ENCODE peak calls at places on chromosome 1, in seven cellular contexts. N is PC-3, P is cardiac muscle cell, C is HL-60, Y is AG04450, H is fibroblast of pulmonary artery, E is fibroblast of mammary gland. F is an unnamed sample.

GRCh38 chr1:154524881-154525280 is 22.7 kb upstream of the SHE start:
- DNase-seq in N (no peak), P (no peak), C (no peak), Y (no peak), H (no peak), E (no peak), F (no peak)

GRCh38 chr1:39387452-39387851 is 104.0 kb upstream of the BMP8A start:
- DNase-seq in N (peak), P (peak), C (no peak), Y (peak), H (peak), E (peak), F (peak)

GRCh38 chr1:53182111-53182593 is 14.5 kb upstream of the CPT2 start:
- DNase-seq in N (peak), P (peak), C (peak), Y (no peak), H (peak), E (peak), F (peak)

GRCh38 chr1:86757272-86757984 is 53.1 kb downstream of the SH3GLB1 start:
- DNase-seq in N (no peak), P (peak), C (no peak), Y (no peak), H (peak), E (peak), F (no peak)

GRCh38 chr1:225539575-225539974 is 111.7 kb upstream of the LBR start:
- DNase-seq in N (no peak), P (no peak), C (no peak), Y (no peak), H (no peak), E (no peak), F (no peak)

GRCh38 chr1:116881879-116882520 is 27.7 kb upstream of the PTGFRN start:
- DNase-seq in N (peak), P (peak), C (peak), Y (peak), H (peak), E (peak), F (peak)

GRCh38 chr1:178143730-178144343 is 49.9 kb downstream of the RASAL2 start:
- DNase-seq in N (no peak), P (peak), C (no peak), Y (no peak), H (no peak), E (peak), F (no peak)

GRCh38 chr1:58430355-58431335 is 115.9 kb downstream of the OMA1 start:
- DNase-seq in N (no peak), P (no peak), C (no peak), Y (no peak), H (no peak), E (no peak), F (no peak)

GRCh38 chr1:241022366-241022765 is 334.6 kb downstream of the RGS7 start:
- DNase-seq in N (peak), P (no peak), C (no peak), Y (no peak), H (no peak), E (peak), F (no peak)

GRCh38 chr1:87683557-87683956 is 354.9 kb downstream of the LMO4 start:
- DNase-seq in N (no peak), P (no peak), C (no peak), Y (no peak), H (no peak), E (no peak), F (no peak)

GRCh38 chr1:153790282-153790995 is 15.2 kb downstream of the SLC27A3 start:
- DNase-seq in N (no peak), P (peak), C (peak), Y (peak), H (peak), E (peak), F (peak)

GRCh38 chr1:244068563-244068962 is 17.5 kb downstream of the ZBTB18 start:
- DNase-seq in N (no peak), P (no peak), C (no peak), Y (no peak), H (no peak), E (no peak), F (no peak)

GRCh38 chr1:205588691-205589445 is 42.9 kb downstream of the ELK4 start:
- DNase-seq in N (peak), P (peak), C (peak), Y (no peak), H (peak), E (peak), F (peak)

GRCh38 chr1:209585672-209586071 is 2.2 kb downstream of the CAMK1G start:
- DNase-seq in N (peak), P (peak), C (no peak), Y (no peak), H (peak), E (no peak), F (no peak)

GRCh38 chr1:35691080-35691479 is 27.6 kb downstream of the C1orf216 start:
- DNase-seq in N (no peak), P (no peak), C (no peak), Y (no peak), H (no peak), E (no peak), F (no peak)

GRCh38 chr1:92485374-92486250 is 1.1 kb downstream of the GFI1 start:
- DNase-seq in N (no peak), P (peak), C (peak), Y (no peak), H (no peak), E (no peak), F (no peak)

GRCh38 chr1:218346391-218347204 is 1.5 kb downstream of the TGFB2 start:
- DNase-seq in N (peak), P (peak), C (no peak), Y (no peak), H (peak), E (peak), F (no peak)

GRCh38 chr1:52747450-52747849 is 21.2 kb downstream of the ZYG11B start:
- DNase-seq in N (no peak), P (no peak), C (no peak), Y (no peak), H (no peak), E (no peak), F (no peak)

GRCh38 chr1:185132534-185132933 is 24.2 kb downstream of the TRMT1L start:
- DNase-seq in N (no peak), P (no peak), C (no peak), Y (no peak), H (no peak), E (no peak), F (no peak)

GRCh38 chr1:9652379-9653194 is 1.1 kb downstream of the PIK3CD start:
- DNase-seq in N (no peak), P (peak), C (peak), Y (no peak), H (peak), E (no peak), F (peak)

GRCh38 chr1:28508435-28508754 is 2.6 kb downstream of the RCC1 start:
- DNase-seq in N (no peak), P (peak), C (no peak), Y (no peak), H (no peak), E (peak), F (no peak)

GRCh38 chr1:25204797-25205441 is 27.4 kb downstream of the SYF2 start:
- DNase-seq in N (peak), P (peak), C (peak), Y (no peak), H (peak), E (peak), F (peak)

GRCh38 chr1:119738100-119738720 is 26.5 kb downstream of the PHGDH start:
- DNase-seq in N (no peak), P (no peak), C (no peak), Y (no peak), H (no peak), E (no peak), F (no peak)

GRCh38 chr1:161958425-161958824 is 65.2 kb downstream of the OLFML2B start:
- DNase-seq in N (peak), P (no peak), C (no peak), Y (no peak), H (no peak), E (peak), F (peak)

GRCh38 chr1:99670583-99670982 is 24.7 kb downstream of the PALMD start:
- DNase-seq in N (no peak), P (no peak), C (no peak), Y (no peak), H (no peak), E (no peak), F (no peak)

GRCh38 chr1:26913754-26914619 is at the start of gene NR0B2:
- DNase-seq in N (no peak), P (no peak), C (no peak), Y (no peak), H (no peak), E (no peak), F (no peak)

GRCh38 chr1:56456426-56457101 is 122.8 kb downstream of the PLPP3 start:
- DNase-seq in N (peak), P (peak), C (no peak), Y (no peak), H (peak), E (peak), F (peak)

GRCh38 chr1:172352435-172352834 is 68.0 kb upstream of the C1orf105 start:
- DNase-seq in N (peak), P (no peak), C (no peak), Y (no peak), H (no peak), E (peak), F (no peak)

GRCh38 chr1:160219062-160219929 is 14.1 kb downstream of the PEA15 start:
- DNase-seq in N (peak), P (peak), C (no peak), Y (peak), H (peak), E (peak), F (peak)

GRCh38 chr1:238476881-238477280 is 586.2 kb upstream of the ZP4 start:
- DNase-seq in N (no peak), P (no peak), C (no peak), Y (no peak), H (no peak), E (no peak), F (no peak)

GRCh38 chr1:203325004-203325417 is 19.7 kb downstream of the BTG2 start:
- DNase-seq in N (no peak), P (no peak), C (no peak), Y (no peak), H (no peak), E (no peak), F (no peak)

GRCh38 chr1:30804381-30804780 is 46.8 kb upstream of the LAPTM5 start:
- DNase-seq in N (no peak), P (no peak), C (no peak), Y (no peak), H (no peak), E (no peak), F (no peak)

GRCh38 chr1:99482750-99483149 is 163.2 kb upstream of the PALMD start:
- DNase-seq in N (no peak), P (no peak), C (no peak), Y (no peak), H (no peak), E (no peak), F (no peak)

GRCh38 chr1:8712413-8713229 is 104.8 kb downstream of the RERE start:
- DNase-seq in N (peak), P (peak), C (peak), Y (peak), H (peak), E (peak), F (peak)

GRCh38 chr1:16924216-16924918 is 2.6 kb downstream of the CROCC start:
- DNase-seq in N (no peak), P (no peak), C (no peak), Y (no peak), H (no peak), E (no peak), F (no peak)

GRCh38 chr1:16922466-16922865 is 735 bp downstream of the CROCC start:
- DNase-seq in N (no peak), P (no peak), C (no peak), Y (no peak), H (no peak), E (no peak), F (no peak)

GRCh38 chr1:16920951-16921350 is 780 bp upstream of the CROCC start:
- DNase-seq in N (no peak), P (no peak), C (no peak), Y (no peak), H (no peak), E (no peak), F (no peak)

GRCh38 chr1:16922885-16923431 is 1.2 kb downstream of the CROCC start:
- DNase-seq in N (no peak), P (no peak), C (peak), Y (no peak), H (no peak), E (no peak), F (no peak)

DNA sequence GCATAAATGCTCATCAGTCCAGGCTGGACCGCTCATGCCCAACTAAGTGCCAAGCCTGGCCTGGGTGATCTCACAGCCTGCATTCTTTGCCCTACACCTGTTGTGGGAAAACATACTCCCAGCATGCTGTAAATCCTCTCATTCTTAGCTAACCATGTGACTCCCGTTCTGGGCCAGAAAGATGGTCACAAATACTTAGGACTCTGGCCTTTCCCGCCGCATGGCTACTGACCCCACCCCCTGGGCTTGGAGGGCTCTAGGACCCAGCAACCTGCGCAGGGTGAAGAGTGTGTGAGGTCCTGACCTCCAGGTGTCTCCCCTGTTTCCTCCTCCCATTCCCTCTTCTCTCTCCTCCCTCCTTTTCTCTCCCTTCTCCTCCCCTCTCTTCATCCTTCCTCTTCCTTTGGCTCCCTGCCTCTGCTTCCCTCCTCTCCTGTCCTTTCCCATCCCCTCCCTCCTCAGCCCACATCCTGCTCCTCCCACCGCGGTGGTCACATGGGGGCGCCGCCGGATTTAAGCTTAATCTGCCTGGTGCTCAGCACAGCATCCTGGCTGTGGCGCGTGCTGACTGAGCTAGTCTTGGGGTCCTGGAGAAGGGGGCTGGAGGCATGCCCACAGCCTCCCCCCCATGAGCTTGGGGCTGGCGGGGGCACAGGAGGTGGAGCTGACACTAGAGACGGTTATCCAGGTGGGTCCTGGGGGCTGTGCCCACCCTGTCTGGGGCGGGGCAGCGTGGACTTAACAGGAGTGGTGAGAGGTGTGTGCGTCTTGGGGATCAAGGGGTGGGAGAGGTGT is at the start of gene CROCC:
- DNase-seq in N (no peak), P (peak), C (no peak), Y (no peak), H (peak), E (peak), F (peak)
- TF ChIP-seq CTCF in N (no peak), P (no peak), C (no peak), Y (no peak), H (no peak), E (no peak), F (no peak)

GRCh38 chr1:83932693-83933092 is 66.2 kb downstream of the TTLL7 start:
- DNase-seq in N (no peak), P (no peak), C (no peak), Y (no peak), H (no peak), E (no peak), F (no peak)

GRCh38 chr1:83931658-83932253 is 67.2 kb downstream of the TTLL7 start:
- DNase-seq in N (peak), P (peak), C (peak), Y (no peak), H (peak), E (peak), F (peak)

GRCh38 chr1:83934550-83934949 is 64.4 kb downstream of the TTLL7 start:
- DNase-seq in N (no peak), P (no peak), C (no peak), Y (no peak), H (no peak), E (no peak), F (no peak)

GRCh38 chr1:83929184-83929583 is 69.7 kb downstream of the TTLL7 start:
- DNase-seq in N (peak), P (peak), C (no peak), Y (peak), H (peak), E (peak), F (peak)

GRCh38 chr1:83932281-83932680 is 66.7 kb downstream of the TTLL7 start:
- DNase-seq in N (no peak), P (no peak), C (no peak), Y (no peak), H (no peak), E (no peak), F (no peak)
- TF ChIP-seq CTCF in N (no peak), P (no peak), C (no peak), Y (no peak), H (no peak), E (no peak), F (no peak)

GRCh38 chr1:201346337-201346939 is 31.0 kb downstream of the TNNT2 start:
- DNase-seq in N (peak), P (peak), C (peak), Y (peak), H (peak), E (peak), F (peak)
- TF ChIP-seq CTCF in N (peak), P (peak), C (peak), Y (peak), H (peak), E (peak), F (peak)

DNA sequence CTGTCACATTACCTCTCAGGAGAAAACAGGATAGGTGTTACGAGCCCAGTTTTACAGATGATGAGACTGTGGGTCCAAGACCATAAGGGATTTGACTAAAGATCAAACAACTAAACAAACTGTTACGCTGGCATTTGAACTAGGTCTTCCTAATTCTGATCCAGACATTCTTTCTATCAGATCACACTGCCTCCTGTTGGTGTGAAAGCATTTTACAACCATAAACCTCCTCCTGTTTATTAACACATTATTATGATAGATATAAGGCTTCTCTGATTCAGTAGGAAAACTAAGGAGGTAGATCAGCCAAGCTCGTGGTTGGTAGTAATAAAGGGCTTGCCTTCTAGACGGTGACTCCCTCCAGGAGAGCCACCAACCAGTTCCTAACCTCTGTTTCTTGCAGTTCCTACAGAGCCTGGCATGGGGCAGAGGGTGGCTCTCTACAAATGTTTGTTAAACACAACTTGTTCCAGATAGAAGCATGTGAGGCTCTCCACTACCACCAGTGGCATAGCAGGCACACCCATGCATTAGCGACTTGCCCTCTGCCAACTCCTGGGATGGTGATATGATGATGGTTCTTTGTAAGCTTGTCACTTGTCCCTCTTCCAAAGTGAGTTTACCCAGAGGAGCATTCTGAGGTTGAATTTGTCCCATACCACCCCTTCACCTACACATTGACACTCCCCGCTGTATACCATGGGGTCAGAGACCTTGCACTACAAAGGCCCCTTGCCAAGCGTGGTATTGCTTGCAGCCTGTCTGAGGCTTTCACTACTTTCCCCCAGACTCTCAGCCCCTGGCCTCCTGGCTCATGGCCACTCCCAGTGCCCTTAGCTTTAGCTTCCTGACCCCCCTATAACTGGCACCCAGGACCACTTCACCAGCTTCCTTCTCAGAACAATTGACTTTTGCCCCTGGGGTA is 96.4 kb upstream of the HOOK1 start:
- DNase-seq in N (peak), P (peak), C (no peak), Y (no peak), H (no peak), E (peak), F (no peak)
- TF ChIP-seq CTCF in N (peak), P (peak), C (no peak), Y (no peak), H (peak), E (peak), F (peak)

GRCh38 chr1:7044471-7044805 is 259.2 kb downstream of the CAMTA1 start:
- DNase-seq in N (no peak), P (no peak), C (no peak), Y (no peak), H (no peak), E (no peak), F (no peak)

GRCh38 chr1:7043232-7043549 is 257.9 kb downstream of the CAMTA1 start:
- DNase-seq in N (no peak), P (no peak), C (no peak), Y (no peak), H (no peak), E (no peak), F (no peak)

GRCh38 chr1:7040969-7041368 is 255.7 kb downstream of the CAMTA1 start:
- DNase-seq in N (no peak), P (no peak), C (no peak), Y (no peak), H (no peak), E (no peak), F (no peak)

GRCh38 chr1:7043729-7044470 is 258.6 kb downstream of the CAMTA1 start:
- DNase-seq in N (no peak), P (no peak), C (no peak), Y (no peak), H (no peak), E (no peak), F (no peak)

DNA sequence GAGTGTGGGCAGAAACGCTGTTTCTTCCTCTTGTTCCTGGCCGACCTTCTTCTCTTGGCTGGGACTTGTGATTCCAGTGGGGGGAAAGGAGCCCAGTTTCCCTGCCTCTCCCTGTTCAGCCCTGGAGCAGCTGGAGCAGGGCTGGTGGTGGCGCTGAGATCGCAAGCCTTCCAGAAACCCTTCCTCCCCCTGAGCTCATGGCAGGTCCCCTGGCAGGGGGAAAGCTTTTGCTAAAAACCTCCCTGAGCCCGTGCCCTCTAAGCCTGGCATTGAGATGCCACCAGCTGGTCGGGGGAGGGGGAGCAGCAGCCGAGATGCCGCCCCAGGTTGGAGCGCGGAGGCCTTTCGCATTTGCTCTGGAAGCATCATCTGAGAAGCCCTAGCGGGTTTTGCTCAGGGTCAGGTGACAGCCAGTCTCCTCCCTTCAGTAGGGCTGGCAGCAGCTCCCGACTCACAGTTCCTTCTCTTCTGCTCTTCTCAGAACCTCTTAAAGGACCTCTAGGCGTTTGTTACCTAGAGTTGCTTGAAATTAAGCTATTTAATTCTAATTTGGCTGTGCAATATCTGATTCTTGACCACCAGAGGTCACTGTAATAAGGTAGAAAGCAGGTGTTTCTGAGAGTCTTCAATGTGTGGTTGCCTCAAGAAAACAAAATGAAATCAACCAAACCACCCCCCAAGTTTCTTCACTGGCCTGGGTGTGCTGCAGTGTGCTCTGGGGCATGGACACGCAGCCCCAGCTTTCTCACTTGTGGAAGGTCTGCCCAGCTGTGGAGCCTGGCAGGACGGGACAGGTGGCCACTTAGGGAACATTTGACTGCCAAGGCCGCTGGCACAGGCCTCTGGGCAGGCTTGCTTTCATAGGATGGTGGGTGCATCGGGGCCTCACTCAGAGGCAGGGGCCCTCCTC is 257.3 kb downstream of the CAMTA1 start:
- DNase-seq in N (peak), P (peak), C (no peak), Y (no peak), H (peak), E (peak), F (peak)
- TF ChIP-seq CTCF in N (peak), P (peak), C (peak), Y (peak), H (peak), E (peak), F (peak)

F was measured in brain microvascular endothelial cell.